ENCODE peak calls at places on chromosome 1, in ten cellular contexts. Y, J, R, Z, P, C, O, M, V and F are unnamed samples.

GRCh38 chr1:78060857-78061563 is 15.2 kb downstream of the GIPC2 start:
- DNase-seq in Y (no peak), J (no peak), R (no peak), Z (no peak), P (no peak), C (no peak), O (no peak), M (no peak), V (no peak), F (no peak)

GRCh38 chr1:213136190-213136917 is 85.3 kb downstream of the RPS6KC1 start:
- DNase-seq in Y (no peak), J (no peak), R (no peak), Z (no peak), P (no peak), C (no peak), O (no peak), M (no peak), V (no peak), F (no peak)

GRCh38 chr1:98897479-98897878 is 107.2 kb downstream of the PLPPR5 start:
- DNase-seq in Y (no peak), J (no peak), R (no peak), Z (no peak), P (no peak), C (no peak), O (no peak), M (no peak), V (no peak), F (peak; percentile 19)

GRCh38 chr1:231274119-231274825 is 33.3 kb downstream of the GNPAT start:
- DNase-seq in Y (peak; percentile 18), J (no peak), R (no peak), Z (no peak), P (no peak), C (no peak), O (no peak), M (no peak), V (no peak), F (no peak)

GRCh38 chr1:208089971-208090755 is 154.0 kb downstream of the PLXNA2 start:
- DNase-seq in Y (no peak), J (no peak), R (peak; percentile 77), Z (no peak), P (no peak), C (peak; percentile 21), O (no peak), M (no peak), V (no peak), F (no peak)

GRCh38 chr1:1033009-1033587 is 13.2 kb downstream of the AGRN start:
- DNase-seq in Y (peak; percentile 42), J (peak; percentile 87), R (peak; percentile 48), Z (peak; percentile 68), P (peak; percentile 93), C (no peak), O (peak; percentile 82), M (peak; percentile 80), V (peak; percentile 98), F (peak; percentile 90)

GRCh38 chr1:5745776-5746610 is 246.2 kb downstream of the NPHP4 start:
- DNase-seq in Y (peak; percentile 7), J (peak; percentile 49), R (peak; percentile 14), Z (peak; percentile 30), P (peak; percentile 87), C (peak; percentile 16), O (peak; percentile 13), M (peak; percentile 37), V (peak; percentile 88), F (peak; percentile 44)

GRCh38 chr1:58975888-58976287 is 192.0 kb upstream of the JUN start:
- DNase-seq in Y (no peak), J (no peak), R (no peak), Z (no peak), P (no peak), C (no peak), O (no peak), M (no peak), V (no peak), F (no peak)

GRCh38 chr1:68116643-68117235 is 66.3 kb upstream of the DIRAS3 start:
- DNase-seq in Y (no peak), J (peak; percentile 53), R (peak; percentile 39), Z (peak; percentile 29), P (peak; percentile 60), C (peak; percentile 54), O (peak; percentile 13), M (peak; percentile 25), V (peak; percentile 77), F (peak; percentile 23)

GRCh38 chr1:6599141-6599975 is 3.3 kb downstream of the KLHL21 start:
- DNase-seq in Y (no peak), J (peak; percentile 71), R (no peak), Z (peak; percentile 35), P (no peak), C (no peak), O (peak; percentile 30), M (no peak), V (no peak), F (peak; percentile 69)

GRCh38 chr1:156750191-156750931 is 1.1 kb downstream of the HDGF start:
- DNase-seq in Y (no peak), J (no peak), R (peak; percentile 58), Z (no peak), P (no peak), C (peak; percentile 4), O (no peak), M (no peak), V (peak; percentile 84), F (no peak)

GRCh38 chr1:45499415-45499769 is 481 bp downstream of the CCDC163 start:
- DNase-seq in Y (no peak), J (peak; percentile 26), R (no peak), Z (no peak), P (peak; percentile 16), C (no peak), O (no peak), M (no peak), V (peak; percentile 66), F (no peak)

GRCh38 chr1:25073640-25074270 is 143.7 kb upstream of the RUNX3 start:
- DNase-seq in Y (no peak), J (no peak), R (no peak), Z (no peak), P (no peak), C (no peak), O (no peak), M (no peak), V (no peak), F (no peak)

GRCh38 chr1:38860464-38860816 is 868 bp upstream of the RRAGC start:
- DNase-seq in Y (no peak), J (no peak), R (no peak), Z (no peak), P (no peak), C (no peak), O (no peak), M (no peak), V (peak; percentile 40), F (no peak)

GRCh38 chr1:17287377-17287776 is 20.6 kb upstream of the PADI4 start:
- DNase-seq in Y (no peak), J (no peak), R (peak; percentile 67), Z (no peak), P (no peak), C (peak; percentile 82), O (no peak), M (no peak), V (no peak), F (no peak)

GRCh38 chr1:159891275-159892157 is 8.4 kb downstream of the CFAP45 start:
- DNase-seq in Y (peak; percentile 65), J (peak; percentile 81), R (peak; percentile 88), Z (peak; percentile 68), P (peak; percentile 75), C (peak; percentile 89), O (peak; percentile 67), M (peak; percentile 66), V (peak; percentile 86), F (peak; percentile 61)

GRCh38 chr1:10380594-10381275 is 18.1 kb upstream of the PGD start:
- DNase-seq in Y (peak; percentile 55), J (no peak), R (peak; percentile 79), Z (no peak), P (no peak), C (peak; percentile 85), O (no peak), M (no peak), V (no peak), F (no peak)

GRCh38 chr1:25197235-25197930 is 34.9 kb downstream of the SYF2 start:
- DNase-seq in Y (no peak), J (no peak), R (no peak), Z (no peak), P (no peak), C (no peak), O (no peak), M (no peak), V (peak; percentile 48), F (no peak)

GRCh38 chr1:35555601-35556477 is 1.4 kb downstream of the KIAA0319L start:
- DNase-seq in Y (no peak), J (no peak), R (peak; percentile 74), Z (no peak), P (no peak), C (no peak), O (no peak), M (no peak), V (no peak), F (no peak)

GRCh38 chr1:85118751-85119150 is 70.5 kb upstream of the MCOLN3 start:
- DNase-seq in Y (no peak), J (no peak), R (no peak), Z (no peak), P (no peak), C (no peak), O (no peak), M (no peak), V (no peak), F (no peak)

GRCh38 chr1:26923711-26924110 is 2.2 kb downstream of the NUDC start:
- DNase-seq in Y (no peak), J (no peak), R (no peak), Z (no peak), P (no peak), C (no peak), O (no peak), M (no peak), V (no peak), F (no peak)

GRCh38 chr1:197619008-197619640 is 156.2 kb downstream of the DENND1B start:
- DNase-seq in Y (no peak), J (no peak), R (no peak), Z (no peak), P (no peak), C (peak; percentile 39), O (no peak), M (no peak), V (peak; percentile 66), F (no peak)

GRCh38 chr1:86846166-86846647 is 67.7 kb downstream of the SELENOF start:
- DNase-seq in Y (peak; percentile 29), J (no peak), R (peak; percentile 92), Z (no peak), P (no peak), C (peak; percentile 56), O (no peak), M (no peak), V (no peak), F (no peak)

GRCh38 chr1:111960971-111961370 is 28.5 kb downstream of the KCND3 start:
- DNase-seq in Y (no peak), J (no peak), R (no peak), Z (no peak), P (no peak), C (no peak), O (no peak), M (no peak), V (no peak), F (no peak)

GRCh38 chr1:121458291-121459048 is 273.7 kb downstream of the SRGAP2C start:
- DNase-seq in Y (no peak), J (no peak), R (no peak), Z (no peak), P (no peak), C (no peak), O (no peak), M (no peak), V (peak; percentile 98), F (no peak)

GRCh38 chr1:1069061-1069710 is 4.9 kb downstream of the RNF223 start:
- DNase-seq in Y (no peak), J (peak; percentile 89), R (no peak), Z (peak; percentile 92), P (peak; percentile 85), C (peak; percentile 81), O (no peak), M (peak; percentile 91), V (no peak), F (peak; percentile 93)

GRCh38 chr1:51728611-51729155 is 111.8 kb downstream of the OSBPL9 start:
- DNase-seq in Y (no peak), J (no peak), R (no peak), Z (no peak), P (peak; percentile 22), C (no peak), O (no peak), M (no peak), V (peak; percentile 54), F (no peak)